ENCODE peak calls at places on chromosomes 11 and 22, in seven cellular contexts. One of them, this sample, is unnamed.

GRCh38 chr11:1755344-1756023 is 5.1 kb upstream of the IFITM10 start:
- DNase-seq in testis: no peak
- DNase-seq in renal cortical epithelial cell: no peak
- DNase-seq in NCI-H146: no peak
- DNase-seq in NCI-H2171: no peak
- DNase-seq in stimulated activated CD8-positive, alpha-beta memory T cell treated with anti-CD3 and anti-CD28 coated beads, Interleukin-4, amount 100 ng/mL, for 1 hour: no peak
- DNase-seq in NCI-H2029 treated with DMSO at 0.1 percent for 48 hours: peak
- DNase-seq in this sample: no peak

GRCh38 chr11:115530752-115531151 is 26.5 kb upstream of the CADM1 start:
- DNase-seq in testis: peak
- DNase-seq in renal cortical epithelial cell: no peak
- DNase-seq in NCI-H146: peak
- DNase-seq in NCI-H2171: no peak
- DNase-seq in stimulated activated CD8-positive, alpha-beta memory T cell treated with anti-CD3 and anti-CD28 coated beads, Interleukin-4, amount 100 ng/mL, for 1 hour: no peak
- DNase-seq in NCI-H2029 treated with DMSO at 0.1 percent for 48 hours: no peak
- DNase-seq in this sample: no peak

GRCh38 chr22:22880645-22881044 is 7.0 kb upstream of the IGLL5 start:
- DNase-seq in testis: no peak
- DNase-seq in renal cortical epithelial cell: no peak
- DNase-seq in NCI-H146: no peak
- DNase-seq in NCI-H2171: no peak
- DNase-seq in stimulated activated CD8-positive, alpha-beta memory T cell treated with anti-CD3 and anti-CD28 coated beads, Interleukin-4, amount 100 ng/mL, for 1 hour: no peak
- DNase-seq in NCI-H2029 treated with DMSO at 0.1 percent for 48 hours: no peak
- DNase-seq in this sample: no peak

GRCh38 chr11:130653838-130654601 is 205.6 kb downstream of the ADAMTS15 start:
- DNase-seq in testis: peak
- DNase-seq in renal cortical epithelial cell: peak
- DNase-seq in NCI-H146: no peak
- DNase-seq in NCI-H2171: peak
- DNase-seq in stimulated activated CD8-positive, alpha-beta memory T cell treated with anti-CD3 and anti-CD28 coated beads, Interleukin-4, amount 100 ng/mL, for 1 hour: no peak
- DNase-seq in NCI-H2029 treated with DMSO at 0.1 percent for 48 hours: no peak
- DNase-seq in this sample: peak

GRCh38 chr22:38460367-38460952 is 5.5 kb upstream of the KCNJ4 start:
- DNase-seq in testis: no peak
- DNase-seq in renal cortical epithelial cell: no peak
- DNase-seq in NCI-H146: no peak
- DNase-seq in NCI-H2171: peak
- DNase-seq in stimulated activated CD8-positive, alpha-beta memory T cell treated with anti-CD3 and anti-CD28 coated beads, Interleukin-4, amount 100 ng/mL, for 1 hour: no peak
- DNase-seq in NCI-H2029 treated with DMSO at 0.1 percent for 48 hours: no peak
- DNase-seq in this sample: no peak

GRCh38 chr11:58530236-58530635 is 22.3 kb upstream of the OR5B21 start:
- DNase-seq in testis: no peak
- DNase-seq in renal cortical epithelial cell: no peak
- DNase-seq in NCI-H146: no peak
- DNase-seq in NCI-H2171: no peak
- DNase-seq in stimulated activated CD8-positive, alpha-beta memory T cell treated with anti-CD3 and anti-CD28 coated beads, Interleukin-4, amount 100 ng/mL, for 1 hour: no peak
- DNase-seq in NCI-H2029 treated with DMSO at 0.1 percent for 48 hours: no peak
- DNase-seq in this sample: no peak

GRCh38 chr11:7514099-7514725 is 413 bp downstream of the PPFIBP2 start:
- DNase-seq in testis: peak
- DNase-seq in renal cortical epithelial cell: no peak
- DNase-seq in NCI-H146: no peak
- DNase-seq in NCI-H2171: no peak
- DNase-seq in stimulated activated CD8-positive, alpha-beta memory T cell treated with anti-CD3 and anti-CD28 coated beads, Interleukin-4, amount 100 ng/mL, for 1 hour: no peak
- DNase-seq in NCI-H2029 treated with DMSO at 0.1 percent for 48 hours: no peak
- DNase-seq in this sample: no peak

GRCh38 chr11:131253885-131254204 is 116.6 kb upstream of the NTM start:
- DNase-seq in testis: no peak
- DNase-seq in renal cortical epithelial cell: no peak
- DNase-seq in NCI-H146: no peak
- DNase-seq in NCI-H2171: no peak
- DNase-seq in stimulated activated CD8-positive, alpha-beta memory T cell treated with anti-CD3 and anti-CD28 coated beads, Interleukin-4, amount 100 ng/mL, for 1 hour: no peak
- DNase-seq in NCI-H2029 treated with DMSO at 0.1 percent for 48 hours: no peak
- DNase-seq in this sample: no peak

GRCh38 chr22:42131562-42131961 is 952 bp upstream of the CYP2D6 start:
- DNase-seq in testis: no peak
- DNase-seq in renal cortical epithelial cell: no peak
- DNase-seq in NCI-H146: no peak
- DNase-seq in NCI-H2171: no peak
- DNase-seq in stimulated activated CD8-positive, alpha-beta memory T cell treated with anti-CD3 and anti-CD28 coated beads, Interleukin-4, amount 100 ng/mL, for 1 hour: no peak
- DNase-seq in NCI-H2029 treated with DMSO at 0.1 percent for 48 hours: no peak
- DNase-seq in this sample: no peak

GRCh38 chr11:17595526-17596309 is 48.7 kb downstream of the OTOG start:
- DNase-seq in testis: peak
- DNase-seq in renal cortical epithelial cell: no peak
- DNase-seq in NCI-H146: no peak
- DNase-seq in NCI-H2171: no peak
- DNase-seq in stimulated activated CD8-positive, alpha-beta memory T cell treated with anti-CD3 and anti-CD28 coated beads, Interleukin-4, amount 100 ng/mL, for 1 hour: no peak
- DNase-seq in NCI-H2029 treated with DMSO at 0.1 percent for 48 hours: no peak
- DNase-seq in this sample: no peak

GRCh38 chr11:75760710-75761493 is 7.7 kb upstream of the DGAT2 start:
- DNase-seq in testis: no peak
- DNase-seq in renal cortical epithelial cell: peak
- DNase-seq in NCI-H146: no peak
- DNase-seq in NCI-H2171: no peak
- DNase-seq in stimulated activated CD8-positive, alpha-beta memory T cell treated with anti-CD3 and anti-CD28 coated beads, Interleukin-4, amount 100 ng/mL, for 1 hour: no peak
- DNase-seq in NCI-H2029 treated with DMSO at 0.1 percent for 48 hours: no peak
- DNase-seq in this sample: peak

GRCh38 chr22:35377735-35378134 is 3.2 kb upstream of the HMOX1 start:
- DNase-seq in testis: no peak
- DNase-seq in renal cortical epithelial cell: no peak
- DNase-seq in NCI-H146: no peak
- DNase-seq in NCI-H2171: no peak
- DNase-seq in stimulated activated CD8-positive, alpha-beta memory T cell treated with anti-CD3 and anti-CD28 coated beads, Interleukin-4, amount 100 ng/mL, for 1 hour: no peak
- DNase-seq in NCI-H2029 treated with DMSO at 0.1 percent for 48 hours: no peak
- DNase-seq in this sample: no peak

GRCh38 chr11:124798991-124799383 is 1.2 kb downstream of the MSANTD2 start:
- DNase-seq in testis: peak
- DNase-seq in renal cortical epithelial cell: peak
- DNase-seq in NCI-H146: no peak
- DNase-seq in NCI-H2171: no peak
- DNase-seq in stimulated activated CD8-positive, alpha-beta memory T cell treated with anti-CD3 and anti-CD28 coated beads, Interleukin-4, amount 100 ng/mL, for 1 hour: no peak
- DNase-seq in NCI-H2029 treated with DMSO at 0.1 percent for 48 hours: no peak
- DNase-seq in this sample: peak

GRCh38 chr22:31092161-31092560 is 11.0 kb downstream of the SMTN start:
- DNase-seq in testis: no peak
- DNase-seq in renal cortical epithelial cell: no peak
- DNase-seq in NCI-H146: no peak
- DNase-seq in NCI-H2171: no peak
- DNase-seq in stimulated activated CD8-positive, alpha-beta memory T cell treated with anti-CD3 and anti-CD28 coated beads, Interleukin-4, amount 100 ng/mL, for 1 hour: no peak
- DNase-seq in NCI-H2029 treated with DMSO at 0.1 percent for 48 hours: no peak
- DNase-seq in this sample: no peak

GRCh38 chr11:45942381-45942780 is 19.9 kb downstream of the LARGE2 start:
- DNase-seq in testis: no peak
- DNase-seq in renal cortical epithelial cell: peak
- DNase-seq in NCI-H146: no peak
- DNase-seq in NCI-H2171: no peak
- DNase-seq in stimulated activated CD8-positive, alpha-beta memory T cell treated with anti-CD3 and anti-CD28 coated beads, Interleukin-4, amount 100 ng/mL, for 1 hour: no peak
- DNase-seq in NCI-H2029 treated with DMSO at 0.1 percent for 48 hours: no peak
- DNase-seq in this sample: no peak

GRCh38 chr11:78914503-78914902 is 339.8 kb upstream of the NARS2 start:
- DNase-seq in testis: no peak
- DNase-seq in renal cortical epithelial cell: no peak
- DNase-seq in NCI-H146: no peak
- DNase-seq in NCI-H2171: no peak
- DNase-seq in stimulated activated CD8-positive, alpha-beta memory T cell treated with anti-CD3 and anti-CD28 coated beads, Interleukin-4, amount 100 ng/mL, for 1 hour: no peak
- DNase-seq in NCI-H2029 treated with DMSO at 0.1 percent for 48 hours: no peak
- DNase-seq in this sample: no peak

GRCh38 chr11:13859986-13860385 is 102.5 kb upstream of the SPON1 start:
- DNase-seq in testis: no peak
- DNase-seq in renal cortical epithelial cell: no peak
- DNase-seq in NCI-H146: no peak
- DNase-seq in NCI-H2171: no peak
- DNase-seq in stimulated activated CD8-positive, alpha-beta memory T cell treated with anti-CD3 and anti-CD28 coated beads, Interleukin-4, amount 100 ng/mL, for 1 hour: no peak
- DNase-seq in NCI-H2029 treated with DMSO at 0.1 percent for 48 hours: no peak
- DNase-seq in this sample: no peak

GRCh38 chr11:87092159-87092558 is 54.4 kb downstream of the TMEM135 start:
- DNase-seq in testis: no peak
- DNase-seq in renal cortical epithelial cell: no peak
- DNase-seq in NCI-H146: no peak
- DNase-seq in NCI-H2171: no peak
- DNase-seq in stimulated activated CD8-positive, alpha-beta memory T cell treated with anti-CD3 and anti-CD28 coated beads, Interleukin-4, amount 100 ng/mL, for 1 hour: no peak
- DNase-seq in NCI-H2029 treated with DMSO at 0.1 percent for 48 hours: no peak
- DNase-seq in this sample: no peak

GRCh38 chr11:66856496-66857233 is at the start of gene LRFN4:
- DNase-seq in testis: peak
- DNase-seq in renal cortical epithelial cell: no peak
- DNase-seq in NCI-H146: peak
- DNase-seq in NCI-H2171: no peak
- DNase-seq in stimulated activated CD8-positive, alpha-beta memory T cell treated with anti-CD3 and anti-CD28 coated beads, Interleukin-4, amount 100 ng/mL, for 1 hour: no peak
- DNase-seq in NCI-H2029 treated with DMSO at 0.1 percent for 48 hours: no peak
- DNase-seq in this sample: peak

GRCh38 chr11:12701815-12702214 is 27.6 kb downstream of the TEAD1 start:
- DNase-seq in testis: no peak
- DNase-seq in renal cortical epithelial cell: no peak
- DNase-seq in NCI-H146: no peak
- DNase-seq in NCI-H2171: no peak
- DNase-seq in stimulated activated CD8-positive, alpha-beta memory T cell treated with anti-CD3 and anti-CD28 coated beads, Interleukin-4, amount 100 ng/mL, for 1 hour: no peak
- DNase-seq in NCI-H2029 treated with DMSO at 0.1 percent for 48 hours: no peak
- DNase-seq in this sample: no peak

GRCh38 chr11:64643258-64643881 is 52.4 kb downstream of the SLC22A12 start:
- DNase-seq in testis: peak
- DNase-seq in renal cortical epithelial cell: no peak
- DNase-seq in NCI-H146: peak
- DNase-seq in NCI-H2171: peak
- DNase-seq in stimulated activated CD8-positive, alpha-beta memory T cell treated with anti-CD3 and anti-CD28 coated beads, Interleukin-4, amount 100 ng/mL, for 1 hour: no peak
- DNase-seq in NCI-H2029 treated with DMSO at 0.1 percent for 48 hours: no peak
- DNase-seq in this sample: no peak

GRCh38 chr11:27973851-27974536 is 134.0 kb downstream of the KIF18A start:
- DNase-seq in testis: no peak
- DNase-seq in renal cortical epithelial cell: no peak
- DNase-seq in NCI-H146: no peak
- DNase-seq in NCI-H2171: no peak
- DNase-seq in stimulated activated CD8-positive, alpha-beta memory T cell treated with anti-CD3 and anti-CD28 coated beads, Interleukin-4, amount 100 ng/mL, for 1 hour: no peak
- DNase-seq in NCI-H2029 treated with DMSO at 0.1 percent for 48 hours: no peak
- DNase-seq in this sample: no peak

GRCh38 chr11:16925495-16926065 is 88.6 kb downstream of the PLEKHA7 start:
- DNase-seq in testis: peak
- DNase-seq in renal cortical epithelial cell: peak
- DNase-seq in NCI-H146: peak
- DNase-seq in NCI-H2171: no peak
- DNase-seq in stimulated activated CD8-positive, alpha-beta memory T cell treated with anti-CD3 and anti-CD28 coated beads, Interleukin-4, amount 100 ng/mL, for 1 hour: no peak
- DNase-seq in NCI-H2029 treated with DMSO at 0.1 percent for 48 hours: peak
- DNase-seq in this sample: peak

GRCh38 chr22:48072777-48073176 is 1310.3 kb downstream of the TBC1D22A start:
- DNase-seq in testis: no peak
- DNase-seq in renal cortical epithelial cell: no peak
- DNase-seq in NCI-H146: no peak
- DNase-seq in NCI-H2171: no peak
- DNase-seq in stimulated activated CD8-positive, alpha-beta memory T cell treated with anti-CD3 and anti-CD28 coated beads, Interleukin-4, amount 100 ng/mL, for 1 hour: no peak
- DNase-seq in NCI-H2029 treated with DMSO at 0.1 percent for 48 hours: no peak
- DNase-seq in this sample: no peak

GRCh38 chr11:895331-896223 is 15.0 kb downstream of the CHID1 start:
- DNase-seq in testis: no peak
- DNase-seq in renal cortical epithelial cell: no peak
- DNase-seq in NCI-H146: no peak
- DNase-seq in NCI-H2171: no peak
- DNase-seq in stimulated activated CD8-positive, alpha-beta memory T cell treated with anti-CD3 and anti-CD28 coated beads, Interleukin-4, amount 100 ng/mL, for 1 hour: no peak
- DNase-seq in NCI-H2029 treated with DMSO at 0.1 percent for 48 hours: no peak
- DNase-seq in this sample: no peak

This sample was measured in kidney glomerular epithelial cell.